ENCODE peak calls at places on chromosomes 16 and 17, in eight cellular contexts. C, S, E, J, B, G, N and M are unnamed samples.

GRCh38 chr17:44038604-44039007 is 23.8 kb upstream of the TMEM101 start:
- DNase-seq in N (no peak), G (no peak), J (no peak), B (no peak), S (peak), E (no peak), C (no peak), M (no peak)

GRCh38 chr17:79420318-79421243 is 190.3 kb downstream of the RBFOX3 start:
- DNase-seq in J (no peak), E (no peak), G (peak), N (no peak), S (no peak), C (no peak), B (peak), M (no peak)

GRCh38 chr16:73750639-73751038 is 546.0 kb upstream of the PSMD7 start:
- DNase-seq in C (no peak), G (no peak), J (no peak), E (no peak), S (no peak), N (no peak), B (no peak), M (no peak)

GRCh38 chr16:89482087-89482823 is 8.1 kb downstream of the ANKRD11 start:
- DNase-seq in B (no peak), C (no peak), S (peak), E (no peak), N (no peak), G (no peak), J (no peak), M (no peak)

GRCh38 chr17:81044764-81045589 is 10.0 kb downstream of the BAIAP2 start:
- DNase-seq in S (peak), B (peak), J (no peak), C (no peak), N (peak), G (peak), E (peak), M (no peak)

GRCh38 chr16:88459366-88460055 is 6.4 kb downstream of the ZFPM1 start:
- DNase-seq in S (no peak), G (no peak), E (no peak), J (no peak), C (no peak), B (no peak), N (no peak), M (no peak)

GRCh38 chr17:51869387-51869786 is 289.1 kb downstream of the CA10 start:
- DNase-seq in S (no peak), B (no peak), E (no peak), G (peak), C (no peak), J (no peak), N (no peak), M (no peak)

GRCh38 chr17:83012873-83013778 is 66.3 kb upstream of the METRNL start:
- DNase-seq in C (no peak), G (no peak), S (no peak), B (peak), J (peak), N (no peak), E (no peak), M (no peak)

GRCh38 chr16:88454315-88455057 is 1.4 kb downstream of the ZFPM1 start:
- DNase-seq in S (no peak), N (peak), C (peak), G (no peak), E (no peak), J (no peak), B (no peak), M (no peak)

DNA sequence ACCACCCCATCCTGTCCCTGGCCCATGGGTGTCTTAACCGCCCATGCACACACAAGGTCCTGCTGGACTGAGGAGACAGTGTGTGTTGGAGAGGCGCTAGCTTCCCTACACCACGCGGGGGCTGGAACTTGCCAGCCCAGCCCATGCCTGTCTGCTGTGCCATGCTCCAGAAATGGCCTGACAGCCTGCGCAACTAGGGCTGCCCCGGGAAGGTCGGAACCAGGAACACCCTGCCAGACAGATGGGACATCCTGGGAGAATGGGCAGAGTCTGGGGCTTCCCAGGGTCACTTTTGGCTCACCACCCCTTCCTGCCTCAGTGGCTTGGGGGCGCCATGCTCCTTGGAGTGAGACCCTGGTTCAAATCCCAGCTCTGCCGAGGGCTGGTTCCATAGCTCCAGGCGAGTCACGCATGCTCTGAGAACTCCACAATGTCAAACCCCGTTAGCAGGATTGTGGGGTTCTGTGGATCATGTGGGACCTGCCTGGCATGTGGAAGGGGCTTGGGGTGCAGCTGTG is 36.2 kb downstream of the SREBF1 start:
- DNase-seq in G (no peak), B (no peak), E (no peak), S (no peak), J (no peak), N (no peak), C (no peak), M (no peak)
- H3K4me3 ChIP-seq in G (no peak), B (no peak), E (no peak), S (no peak), J (no peak), N (no peak), C (no peak), M (no peak)

GRCh38 chr17:50194441-50195195 is 6.8 kb downstream of the COL1A1 start:
- DNase-seq in S (no peak), C (peak), N (no peak), E (no peak), B (peak), G (no peak), J (no peak), M (no peak)

GRCh38 chr17:50191070-50192045 is 10.1 kb downstream of the COL1A1 start:
- DNase-seq in E (no peak), G (no peak), C (no peak), S (no peak), J (no peak), B (peak), N (no peak), M (no peak)

GRCh38 chr17:50190278-50191069 is 11.0 kb downstream of the COL1A1 start:
- DNase-seq in N (no peak), B (peak), S (no peak), J (no peak), G (no peak), C (no peak), E (no peak), M (no peak)

GRCh38 chr17:50192116-50192872 is 9.1 kb downstream of the COL1A1 start:
- DNase-seq in E (no peak), B (peak), J (no peak), G (no peak), S (no peak), N (no peak), C (no peak), M (no peak)

DNA sequence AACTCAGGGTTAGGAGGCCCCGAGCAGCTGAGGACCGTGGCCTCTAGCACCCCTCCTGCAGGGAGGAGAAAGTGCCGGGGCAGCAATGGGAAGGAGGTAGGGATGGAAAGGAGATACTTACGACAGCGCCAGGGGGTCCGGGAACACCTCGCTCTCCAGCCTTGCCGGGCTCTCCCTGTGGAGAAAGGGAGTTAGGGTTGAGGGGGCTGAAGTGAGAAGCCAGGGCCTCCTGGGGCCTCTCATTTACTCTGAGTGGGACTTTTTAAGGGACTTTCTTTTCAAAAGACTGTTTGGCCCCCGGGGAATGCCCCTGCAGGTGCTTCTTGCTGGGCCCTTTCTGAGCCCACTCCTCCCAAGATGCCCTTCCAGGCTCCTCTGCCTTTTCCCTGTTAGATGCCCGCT is 8.6 kb downstream of the COL1A1 start:
- DNase-seq in S (no peak), B (peak), E (no peak), G (no peak), J (no peak), C (no peak), N (no peak), M (no peak)
- H3K4me3 ChIP-seq in S (no peak), B (peak), E (no peak), G (no peak), J (peak), C (no peak), N (no peak), M (no peak)

DNA sequence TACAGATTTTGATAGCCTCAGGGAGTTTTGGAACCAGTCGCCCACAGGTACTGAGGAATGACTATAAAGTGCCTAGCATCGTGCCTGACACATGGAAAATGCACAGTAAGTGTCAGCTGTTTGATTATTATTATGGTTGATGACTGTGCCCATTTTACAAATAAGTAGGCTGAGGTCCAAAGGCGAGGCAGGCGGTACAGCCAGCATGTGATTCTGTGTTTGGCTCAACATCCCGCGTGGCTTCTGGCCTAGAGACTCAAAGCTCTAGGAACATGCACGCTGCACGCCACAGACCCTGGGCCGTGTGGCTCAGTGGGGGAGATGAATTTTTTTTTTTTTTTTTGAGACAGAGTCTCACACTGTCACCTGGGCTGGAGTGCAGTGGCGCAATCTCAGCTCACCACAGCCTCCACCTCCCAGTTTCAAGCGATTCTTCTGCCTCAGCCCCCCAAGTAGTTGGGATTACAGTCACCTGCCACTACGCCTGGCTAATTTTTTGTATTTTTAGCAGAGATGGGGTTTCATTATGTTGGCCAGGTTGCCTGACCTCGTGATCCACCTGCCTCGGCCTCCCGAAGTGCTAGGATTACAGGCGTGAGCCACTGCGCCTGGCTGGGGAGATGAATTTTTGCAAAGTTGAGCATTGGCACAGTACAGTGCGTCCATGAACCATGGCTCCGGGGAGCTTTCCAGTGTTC is 57.7 kb downstream of the NKD1 start:
- DNase-seq in G (no peak), C (no peak), N (no peak), E (no peak), B (no peak), J (no peak), S (no peak), M (no peak)
- H3K4me3 ChIP-seq in G (no peak), C (no peak), N (no peak), E (no peak), B (no peak), J (no peak), S (no peak), M (no peak)

GRCh38 chr17:10025224-10025623 is 120.2 kb upstream of the RCVRN start:
- DNase-seq in S (no peak), J (no peak), G (no peak), E (no peak), C (no peak), B (no peak), N (no peak), M (no peak)
- H3K4me3 ChIP-seq in S (no peak), J (no peak), G (no peak), E (no peak), C (no peak), B (no peak), N (no peak), M (no peak)

GRCh38 chr17:48578616-48579560 is 738 bp upstream of the HOXB4 start:
- DNase-seq in S (no peak), B (no peak), N (no peak), C (no peak), G (no peak), E (no peak), J (no peak), M (no peak)

GRCh38 chr17:48577946-48578615 is at the start of gene HOXB4:
- DNase-seq in C (peak), N (peak), E (peak), J (no peak), S (peak), G (peak), B (peak), M (no peak)

GRCh38 chr17:48582750-48583069 is 4.6 kb upstream of the HOXB4 start:
- DNase-seq in E (no peak), C (no peak), S (no peak), G (no peak), J (no peak), N (no peak), B (no peak), M (no peak)

GRCh38 chr17:48577330-48577945 is 712 bp downstream of the HOXB4 start:
- DNase-seq in G (peak), B (peak), N (no peak), S (no peak), E (no peak), C (no peak), J (no peak), M (no peak)

GRCh38 chr17:48579738-48580543 is 1.8 kb upstream of the HOXB4 start:
- DNase-seq in B (no peak), E (no peak), S (no peak), J (no peak), C (no peak), N (no peak), G (no peak), M (no peak)
- H3K4me3 ChIP-seq in B (peak), E (peak), S (peak), J (peak), C (no peak), N (peak), G (no peak), M (no peak)

DNA sequence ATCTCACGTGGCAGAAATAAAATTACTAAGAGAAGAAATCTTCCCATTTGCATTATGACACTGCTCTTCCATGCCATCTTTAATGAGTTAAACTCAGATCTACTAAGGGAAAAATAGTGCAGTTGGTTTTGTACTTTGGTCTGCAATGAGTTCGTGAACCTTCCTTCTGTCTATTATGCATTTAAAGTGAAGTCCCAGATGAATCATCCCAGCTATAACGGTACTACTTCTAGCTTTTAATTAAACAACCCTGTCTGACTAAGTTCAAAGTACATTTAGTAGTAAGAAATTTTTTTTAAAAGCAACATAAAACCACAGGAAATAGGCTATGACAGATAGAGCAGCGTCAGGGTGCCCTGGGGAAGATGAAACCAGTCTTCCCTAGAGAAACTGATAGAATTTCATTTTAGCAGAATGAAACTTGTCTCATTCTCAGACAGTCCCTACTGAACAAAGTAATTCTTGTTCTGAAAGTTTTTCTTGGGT is 1.8 kb downstream of the TMIGD1 start:
- DNase-seq in C (peak), S (no peak), B (peak), E (no peak), N (no peak), G (no peak), J (peak), M (no peak)
- H3K4me3 ChIP-seq in C (peak), S (no peak), B (no peak), E (no peak), N (no peak), G (no peak), J (no peak), M (no peak)

GRCh38 chr16:3066440-3066748 is 954 bp downstream of the IL32 start:
- DNase-seq in N (no peak), B (no peak), G (no peak), C (no peak), E (no peak), S (no peak), J (no peak), M (no peak)
- H3K4me3 ChIP-seq in N (peak), B (peak), G (no peak), C (peak), E (peak), S (peak), J (no peak), M (peak)

GRCh38 chr16:3431779-3432219 is 11.5 kb downstream of the ZNF597 start:
- DNase-seq in G (peak), J (no peak), E (peak), C (peak), B (peak), S (peak), N (peak), M (no peak)
- H3K4me3 ChIP-seq in G (peak), J (peak), E (peak), C (no peak), B (peak), S (peak), N (peak), M (peak)

GRCh38 chr17:7238418-7239090 is 703 bp downstream of the PHF23 start:
- DNase-seq in S (peak), B (peak), E (no peak), C (peak), G (no peak), N (no peak), J (no peak), M (no peak)

GRCh38 chr17:7241047-7241733 is 1.1 kb downstream of the GABARAP start:
- DNase-seq in J (no peak), N (no peak), S (no peak), C (no peak), B (peak), E (no peak), G (no peak), M (no peak)

GRCh38 chr17:7241783-7242716 is at the start of gene GABARAP:
- DNase-seq in E (peak), B (peak), J (no peak), G (peak), N (peak), C (peak), S (peak), M (peak)

GRCh38 chr17:7239091-7240027 is at the start of gene PHF23:
- DNase-seq in N (peak), S (peak), C (peak), J (peak), B (peak), E (peak), G (peak), M (peak)

DNA sequence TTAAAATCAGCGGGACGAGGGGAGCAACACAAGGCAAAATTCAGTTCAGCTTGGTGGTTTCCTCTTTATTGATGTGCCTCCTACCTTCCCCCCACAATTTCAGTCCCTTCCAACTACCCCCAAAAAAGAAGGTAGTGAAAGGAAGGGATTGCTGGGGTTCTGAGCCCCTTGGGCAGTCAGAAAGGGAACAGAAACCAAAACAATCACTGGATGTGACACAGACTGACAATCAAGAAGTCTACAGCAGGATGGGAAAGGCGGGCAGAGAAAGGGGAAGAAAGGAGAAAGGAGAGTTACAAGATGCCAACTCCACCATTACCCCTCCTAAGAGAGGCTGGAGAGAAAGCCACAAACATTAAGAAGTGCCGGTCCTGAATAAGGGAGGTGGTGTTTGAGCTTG is 1.1 kb upstream of the PHF23 start:
- DNase-seq in E (no peak), N (no peak), S (no peak), C (no peak), B (no peak), G (no peak), J (no peak), M (no peak)
- H3K4me3 ChIP-seq in E (peak), N (peak), S (peak), C (no peak), B (peak), G (peak), J (peak), M (peak)

GRCh38 chr17:40906613-40907012 is 21.6 kb upstream of the KRT20 start:
- DNase-seq in E (no peak), S (no peak), B (no peak), G (no peak), N (no peak), C (no peak), J (no peak), M (no peak)

GRCh38 chr17:40903129-40903847 is 18.2 kb upstream of the KRT20 start:
- DNase-seq in B (peak), E (no peak), C (no peak), G (peak), N (peak), S (no peak), J (no peak), M (no peak)

GRCh38 chr17:40905370-40905769 is 20.3 kb upstream of the KRT20 start:
- DNase-seq in J (no peak), G (no peak), C (no peak), E (no peak), S (no peak), B (no peak), N (no peak), M (no peak)

GRCh38 chr17:40900819-40901356 is 15.8 kb upstream of the KRT20 start:
- DNase-seq in J (no peak), S (no peak), C (no peak), E (no peak), G (no peak), B (no peak), N (no peak), M (no peak)

DNA sequence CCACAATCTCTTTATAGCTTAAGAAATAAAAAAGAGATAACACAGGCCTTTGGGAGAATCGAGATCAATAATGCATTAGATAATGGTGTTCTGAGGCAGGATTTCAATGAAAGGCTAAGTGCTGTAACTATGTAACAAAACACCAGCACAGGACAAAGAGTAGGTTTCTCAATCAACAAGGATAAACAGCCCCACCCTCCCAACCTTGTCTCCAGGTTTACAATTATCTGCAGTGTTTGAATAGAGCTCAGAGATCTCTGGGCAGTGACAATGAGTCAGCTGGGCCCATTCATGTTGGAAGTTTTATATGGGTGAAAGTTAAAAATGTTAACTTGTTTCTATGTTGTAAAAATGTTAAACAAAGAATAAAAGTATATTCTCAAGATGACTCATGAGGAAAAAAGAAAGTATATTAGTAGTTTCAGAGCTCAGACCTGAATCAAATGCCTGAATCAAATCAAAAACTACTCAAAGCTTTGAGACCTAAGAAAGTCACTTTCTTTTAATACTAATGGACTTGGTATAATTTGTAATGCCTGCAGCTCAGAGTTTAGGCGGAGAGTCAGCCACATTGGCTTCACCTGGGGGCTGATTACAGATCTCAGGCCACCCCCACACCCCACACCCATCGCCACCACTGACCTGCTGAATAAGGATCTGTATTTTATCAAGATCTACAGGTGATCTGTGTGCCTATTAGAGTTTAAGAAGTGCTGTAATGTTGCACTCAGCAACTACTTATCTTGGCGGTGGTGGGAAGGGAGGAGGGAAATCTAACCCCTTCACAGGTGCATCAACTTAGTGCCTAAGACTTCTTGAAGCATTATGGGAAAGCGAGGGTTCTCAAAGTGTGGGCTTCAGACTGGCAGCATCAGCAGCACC is 17.2 kb upstream of the KRT20 start:
- DNase-seq in G (no peak), S (no peak), B (peak), E (no peak), C (no peak), N (no peak), J (no peak), M (no peak)
- H3K4me3 ChIP-seq in G (no peak), S (no peak), B (no peak), E (no peak), C (no peak), N (no peak), J (no peak), M (no peak)